ENCODE peak calls at places on chromosomes 1 and 21, in six cellular contexts. One of them, this sample, is unnamed.

GRCh38 chr1:205257735-205258134 is 30.0 kb downstream of the TMCC2 start:
- DNase-seq in A549: no peak
- DNase-seq in cardiac fibroblast: no peak
- DNase-seq in astrocyte of the spinal cord: no peak
- DNase-seq in AG09309: no peak
- DNase-seq in pancreas: no peak
- DNase-seq in this sample: no peak

GRCh38 chr1:214003233-214003632 is 15.5 kb downstream of the PROX1 start:
- DNase-seq in A549: no peak
- DNase-seq in cardiac fibroblast: no peak
- DNase-seq in astrocyte of the spinal cord: no peak
- DNase-seq in AG09309: no peak
- DNase-seq in pancreas: no peak
- DNase-seq in this sample: no peak

GRCh38 chr1:7315316-7315715 is 455.8 kb upstream of the VAMP3 start:
- DNase-seq in A549: no peak
- DNase-seq in cardiac fibroblast: no peak
- DNase-seq in astrocyte of the spinal cord: no peak
- DNase-seq in AG09309: no peak
- DNase-seq in pancreas: no peak
- DNase-seq in this sample: no peak

GRCh38 chr1:18730321-18730720 is 99.7 kb downstream of the PAX7 start:
- DNase-seq in A549: no peak
- DNase-seq in cardiac fibroblast: no peak
- DNase-seq in astrocyte of the spinal cord: no peak
- DNase-seq in AG09309: no peak
- DNase-seq in pancreas: no peak
- DNase-seq in this sample: no peak

GRCh38 chr1:185050823-185051451 is 5.6 kb downstream of the RNF2 start:
- DNase-seq in A549: no peak
- DNase-seq in cardiac fibroblast: no peak
- DNase-seq in astrocyte of the spinal cord: no peak
- DNase-seq in AG09309: no peak
- DNase-seq in pancreas: no peak
- DNase-seq in this sample: no peak

GRCh38 chr1:63877816-63878215 is 104.0 kb downstream of the ROR1 start:
- DNase-seq in A549: no peak
- DNase-seq in cardiac fibroblast: peak
- DNase-seq in astrocyte of the spinal cord: peak
- DNase-seq in AG09309: no peak
- DNase-seq in pancreas: no peak
- DNase-seq in this sample: no peak

GRCh38 chr1:27525296-27526271 is 35.6 kb upstream of the WASF2 start:
- DNase-seq in A549: peak
- DNase-seq in cardiac fibroblast: peak
- DNase-seq in astrocyte of the spinal cord: peak
- DNase-seq in AG09309: no peak
- DNase-seq in pancreas: no peak
- DNase-seq in this sample: peak

GRCh38 chr1:239719642-239720258 is 333.4 kb downstream of the CHRM3 start:
- DNase-seq in A549: no peak
- DNase-seq in cardiac fibroblast: no peak
- DNase-seq in astrocyte of the spinal cord: no peak
- DNase-seq in AG09309: no peak
- DNase-seq in pancreas: no peak
- DNase-seq in this sample: no peak

GRCh38 chr21:38938343-38938742 is 132.6 kb downstream of the ETS2 start:
- DNase-seq in A549: no peak
- DNase-seq in cardiac fibroblast: peak
- DNase-seq in astrocyte of the spinal cord: no peak
- DNase-seq in AG09309: no peak
- DNase-seq in pancreas: no peak
- DNase-seq in this sample: no peak

GRCh38 chr1:94678187-94678863 is 136.8 kb upstream of the F3 start:
- DNase-seq in A549: no peak
- DNase-seq in cardiac fibroblast: no peak
- DNase-seq in astrocyte of the spinal cord: no peak
- DNase-seq in AG09309: no peak
- DNase-seq in pancreas: no peak
- DNase-seq in this sample: no peak
- TF ChIP-seq CTCF in A549: no peak
- TF ChIP-seq CTCF in cardiac fibroblast: no peak
- TF ChIP-seq CTCF in astrocyte of the spinal cord: no peak
- TF ChIP-seq CTCF in AG09309: no peak
- TF ChIP-seq CTCF in pancreas: no peak
- TF ChIP-seq CTCF in this sample: no peak

DNA sequence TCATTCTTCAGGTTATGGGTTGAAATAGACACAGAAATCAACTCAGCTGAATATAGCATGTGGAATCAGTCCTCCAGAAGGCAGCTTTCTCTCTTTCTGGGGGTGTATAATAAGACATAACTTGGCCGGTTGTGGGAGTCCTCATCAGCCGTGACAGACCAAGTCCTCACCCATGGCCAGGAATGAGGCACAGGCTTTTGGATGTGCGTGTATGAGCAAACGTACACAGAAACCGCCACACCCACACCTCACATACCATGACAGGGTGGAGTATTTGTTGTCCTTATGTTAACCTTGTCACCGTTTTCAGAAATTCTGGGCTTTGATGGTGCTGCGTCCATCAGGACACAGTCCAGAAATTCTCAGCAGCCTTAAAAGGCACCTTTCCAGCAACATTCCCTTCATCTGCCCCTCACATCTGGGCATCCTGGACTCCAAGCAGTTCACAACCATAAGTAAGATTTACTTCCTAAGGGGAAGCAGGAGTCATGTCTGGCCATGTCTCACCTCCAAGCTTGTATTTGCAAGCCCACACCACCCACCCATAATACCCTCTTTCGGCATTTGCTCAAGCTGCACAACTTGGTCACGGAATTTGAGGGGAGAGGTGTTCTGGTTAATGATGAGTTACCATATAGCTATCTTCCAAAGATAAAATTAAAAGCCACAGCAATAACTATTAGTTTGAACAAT is 12.4 kb downstream of the C1orf116 start:
- DNase-seq in A549: peak
- DNase-seq in cardiac fibroblast: no peak
- DNase-seq in astrocyte of the spinal cord: no peak
- DNase-seq in AG09309: no peak
- DNase-seq in pancreas: no peak
- DNase-seq in this sample: no peak
- H3K4me3 ChIP-seq in A549: no peak
- H3K4me3 ChIP-seq in cardiac fibroblast: no peak
- H3K4me3 ChIP-seq in astrocyte of the spinal cord: no peak
- H3K4me3 ChIP-seq in AG09309: no peak
- H3K4me3 ChIP-seq in pancreas: no peak
- H3K4me3 ChIP-seq in this sample: no peak

DNA sequence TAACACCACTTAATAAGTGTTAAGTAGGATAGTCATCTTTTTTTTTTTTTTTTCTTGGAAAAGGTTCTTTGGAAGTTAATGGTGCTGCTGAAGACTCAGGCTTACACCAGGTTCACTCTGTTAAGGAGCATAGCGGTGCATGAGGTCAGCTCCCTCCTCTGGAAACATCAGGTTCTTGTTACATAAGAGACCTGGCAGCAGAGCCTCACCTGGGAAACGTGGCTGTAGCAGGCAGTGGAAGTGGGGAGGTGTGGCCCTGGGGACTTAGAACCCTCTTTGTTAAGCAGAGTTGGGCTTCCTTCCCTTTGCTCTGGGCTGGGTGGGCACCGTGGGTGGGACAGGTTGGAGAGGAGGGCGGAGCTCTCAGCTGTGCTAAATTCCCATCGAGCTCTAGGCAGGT is 104.1 kb downstream of the CNIH3 start:
- DNase-seq in A549: no peak
- DNase-seq in cardiac fibroblast: no peak
- DNase-seq in astrocyte of the spinal cord: no peak
- DNase-seq in AG09309: no peak
- DNase-seq in pancreas: no peak
- DNase-seq in this sample: no peak
- TF ChIP-seq CTCF in A549: no peak
- TF ChIP-seq CTCF in cardiac fibroblast: no peak
- TF ChIP-seq CTCF in astrocyte of the spinal cord: no peak
- TF ChIP-seq CTCF in AG09309: no peak
- TF ChIP-seq CTCF in pancreas: no peak
- TF ChIP-seq CTCF in this sample: no peak

GRCh38 chr1:234655328-234656069 is 45.5 kb upstream of the IRF2BP2 start:
- DNase-seq in A549: no peak
- DNase-seq in cardiac fibroblast: no peak
- DNase-seq in astrocyte of the spinal cord: no peak
- DNase-seq in AG09309: no peak
- DNase-seq in pancreas: no peak
- DNase-seq in this sample: no peak

GRCh38 chr1:234658143-234658542 is 48.2 kb upstream of the IRF2BP2 start:
- DNase-seq in A549: peak
- DNase-seq in cardiac fibroblast: peak
- DNase-seq in astrocyte of the spinal cord: peak
- DNase-seq in AG09309: peak
- DNase-seq in pancreas: peak
- DNase-seq in this sample: no peak

GRCh38 chr1:234656070-234656875 is 46.3 kb upstream of the IRF2BP2 start:
- DNase-seq in A549: no peak
- DNase-seq in cardiac fibroblast: peak
- DNase-seq in astrocyte of the spinal cord: no peak
- DNase-seq in AG09309: peak
- DNase-seq in pancreas: no peak
- DNase-seq in this sample: no peak

GRCh38 chr1:234659538-234659937 is 49.6 kb upstream of the IRF2BP2 start:
- DNase-seq in A549: peak
- DNase-seq in cardiac fibroblast: peak
- DNase-seq in astrocyte of the spinal cord: peak
- DNase-seq in AG09309: no peak
- DNase-seq in pancreas: no peak
- DNase-seq in this sample: no peak

DNA sequence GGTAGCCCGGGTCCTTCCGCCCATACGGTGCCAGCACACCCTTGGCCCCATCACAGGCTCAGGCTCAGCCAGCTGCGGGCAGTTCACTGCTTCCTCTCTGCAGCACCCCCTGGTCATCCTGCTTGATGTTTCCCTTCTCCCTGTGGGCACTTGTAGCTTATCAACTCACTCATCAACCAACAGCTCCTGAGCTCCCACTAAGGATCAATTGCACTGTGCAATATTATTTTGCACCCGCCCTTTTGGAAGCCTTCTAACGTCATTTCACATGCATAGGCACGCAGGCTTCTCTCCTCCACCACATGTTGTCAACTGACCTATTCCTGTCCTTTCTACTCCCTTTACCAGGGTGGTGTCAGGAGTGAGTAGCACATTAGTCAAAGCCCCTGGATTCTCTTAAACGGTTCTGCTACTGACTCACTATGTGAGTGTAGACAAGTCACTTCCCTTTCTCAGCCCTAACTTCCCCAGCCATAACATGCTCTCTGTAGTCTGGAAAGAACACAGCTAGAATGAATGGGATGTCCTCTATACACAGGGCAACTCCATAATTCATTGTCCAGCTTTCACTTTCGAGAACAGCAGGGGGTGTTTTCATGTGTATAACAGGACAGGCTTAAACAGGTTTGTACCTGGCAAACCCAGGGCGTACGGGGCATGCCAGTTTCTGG is 47.1 kb upstream of the IRF2BP2 start:
- DNase-seq in A549: peak
- DNase-seq in cardiac fibroblast: peak
- DNase-seq in astrocyte of the spinal cord: peak
- DNase-seq in AG09309: peak
- DNase-seq in pancreas: no peak
- DNase-seq in this sample: no peak
- H3K4me3 ChIP-seq in A549: no peak
- H3K4me3 ChIP-seq in cardiac fibroblast: no peak
- H3K4me3 ChIP-seq in astrocyte of the spinal cord: no peak
- H3K4me3 ChIP-seq in AG09309: peak
- H3K4me3 ChIP-seq in pancreas: no peak
- H3K4me3 ChIP-seq in this sample: no peak

GRCh38 chr1:36415661-36416346 is 18.1 kb upstream of the LSM10 start:
- DNase-seq in A549: no peak
- DNase-seq in cardiac fibroblast: no peak
- DNase-seq in astrocyte of the spinal cord: no peak
- DNase-seq in AG09309: no peak
- DNase-seq in pancreas: no peak
- DNase-seq in this sample: no peak

GRCh38 chr1:36414384-36414783 is 16.7 kb upstream of the LSM10 start:
- DNase-seq in A549: no peak
- DNase-seq in cardiac fibroblast: no peak
- DNase-seq in astrocyte of the spinal cord: no peak
- DNase-seq in AG09309: no peak
- DNase-seq in pancreas: no peak
- DNase-seq in this sample: no peak

GRCh38 chr1:36406440-36406839 is 8.7 kb upstream of the LSM10 start:
- DNase-seq in A549: no peak
- DNase-seq in cardiac fibroblast: no peak
- DNase-seq in astrocyte of the spinal cord: no peak
- DNase-seq in AG09309: no peak
- DNase-seq in pancreas: no peak
- DNase-seq in this sample: no peak

GRCh38 chr1:36408479-36408878 is 10.8 kb upstream of the LSM10 start:
- DNase-seq in A549: no peak
- DNase-seq in cardiac fibroblast: no peak
- DNase-seq in astrocyte of the spinal cord: peak
- DNase-seq in AG09309: no peak
- DNase-seq in pancreas: no peak
- DNase-seq in this sample: no peak

GRCh38 chr1:36411674-36412648 is 14.3 kb upstream of the LSM10 start:
- DNase-seq in A549: peak
- DNase-seq in cardiac fibroblast: peak
- DNase-seq in astrocyte of the spinal cord: peak
- DNase-seq in AG09309: no peak
- DNase-seq in pancreas: no peak
- DNase-seq in this sample: no peak
- TF ChIP-seq CTCF in A549: no peak
- TF ChIP-seq CTCF in cardiac fibroblast: no peak
- TF ChIP-seq CTCF in astrocyte of the spinal cord: no peak
- TF ChIP-seq CTCF in AG09309: no peak
- TF ChIP-seq CTCF in pancreas: no peak
- TF ChIP-seq CTCF in this sample: no peak